ENCODE peak calls at places on chromosome 17, in eight cellular contexts. Z is germinal center, M is EL, A is NCI-H2107, X is T-helper 1 cell, O is H54, T is skeletal muscle cell, N is astrocyte of the spinal cord. H is an unnamed sample.

GRCh38 chr17:58254803-58255202 is 16.4 kb downstream of the LPO start:
- DNase-seq in A (no peak), N (no peak), Z (no peak), O (no peak), M (no peak), X (no peak), T (no peak), H (no peak)

GRCh38 chr17:31089461-31089860 is 5.3 kb upstream of the NF1 start:
- DNase-seq in X (no peak), A (no peak), Z (no peak), N (no peak), O (no peak), T (no peak), M (no peak), H (no peak)

GRCh38 chr17:80586464-80587228 is 42.0 kb downstream of the RPTOR start:
- DNase-seq in T (peak), X (no peak), M (peak), A (no peak), O (no peak), Z (no peak), N (peak), H (peak)

GRCh38 chr17:14019186-14019956 is 49.9 kb upstream of the COX10 start:
- DNase-seq in A (no peak), T (peak), Z (no peak), M (peak), X (peak), N (no peak), O (peak), H (no peak)

GRCh38 chr17:82956146-82956725 is 116.4 kb upstream of the ZNF750 start:
- DNase-seq in X (no peak), T (no peak), A (no peak), M (no peak), N (no peak), Z (no peak), O (no peak), H (no peak)

GRCh38 chr17:30521766-30522165 is 44.6 kb downstream of the GOSR1 start:
- DNase-seq in M (no peak), X (no peak), O (no peak), T (no peak), Z (no peak), N (no peak), A (no peak), H (no peak)

GRCh38 chr17:36544049-36544319 is 735 bp upstream of the GGNBP2 start:
- DNase-seq in M (peak), A (no peak), X (peak), T (peak), Z (peak), N (no peak), O (peak), H (no peak)

GRCh38 chr17:67517335-67517734 is 140.3 kb downstream of the PITPNC1 start:
- DNase-seq in Z (no peak), M (no peak), A (no peak), X (no peak), N (no peak), T (no peak), O (no peak), H (no peak)

H was measured in astrocyte of the cerebellum.